ENCODE peak calls at places on chromosomes 11 and 22, in seven cellular contexts. Z, N, I, V, Y, R and Q are unnamed samples.

GRCh38 chr11:10747733-10748132 is 3.3 kb upstream of the CTR9 start:
- DNase-seq in Z (peak), N (no peak), I (no peak), V (peak), Y (no peak), R (no peak), Q (no peak)

GRCh38 chr22:38862375-38863329 is 9.4 kb downstream of the CBX6 start:
- DNase-seq in Z (no peak), N (no peak), I (no peak), V (no peak), Y (peak), R (no peak), Q (no peak)

GRCh38 chr22:41873391-41873790 is 40.5 kb downstream of the SREBF2 start:
- DNase-seq in Z (no peak), N (no peak), I (no peak), V (no peak), Y (no peak), R (no peak), Q (no peak)

GRCh38 chr22:22865311-22866072 is 22.1 kb upstream of the IGLL5 start:
- DNase-seq in Z (no peak), N (no peak), I (no peak), V (no peak), Y (no peak), R (no peak), Q (no peak)

GRCh38 chr22:47111626-47112373 is 349.4 kb downstream of the TBC1D22A start:
- DNase-seq in Z (no peak), N (no peak), I (no peak), V (no peak), Y (peak), R (no peak), Q (no peak)

GRCh38 chr11:61996933-61997332 is 29.5 kb upstream of the FTH1 start:
- DNase-seq in Z (no peak), N (no peak), I (no peak), V (peak), Y (peak), R (no peak), Q (no peak)

GRCh38 chr11:119484741-119485605 is 62.0 kb upstream of the THY1 start:
- DNase-seq in Z (peak), N (no peak), I (no peak), V (peak), Y (peak), R (no peak), Q (no peak)

GRCh38 chr11:9760180-9760550 is 96.3 kb downstream of the SWAP70 start:
- DNase-seq in Z (peak), N (no peak), I (peak), V (no peak), Y (no peak), R (no peak), Q (peak)

GRCh38 chr11:87463486-87464102 is 425.9 kb downstream of the TMEM135 start:
- DNase-seq in Z (peak), N (peak), I (no peak), V (peak), Y (peak), R (no peak), Q (peak)

GRCh38 chr22:44143117-44143495 is 37.6 kb upstream of the PARVG start:
- DNase-seq in Z (no peak), N (no peak), I (no peak), V (no peak), Y (no peak), R (no peak), Q (peak)

GRCh38 chr22:47091241-47091691 is 328.8 kb downstream of the TBC1D22A start:
- DNase-seq in Z (peak), N (no peak), I (no peak), V (no peak), Y (no peak), R (no peak), Q (no peak)

GRCh38 chr11:126354631-126355323 is 709 bp upstream of the ST3GAL4 start:
- DNase-seq in Z (no peak), N (no peak), I (no peak), V (peak), Y (no peak), R (no peak), Q (no peak)

GRCh38 chr11:76783901-76784813 is 1.0 kb downstream of the TSKU start:
- DNase-seq in Z (peak), N (peak), I (peak), V (peak), Y (peak), R (peak), Q (peak)

GRCh38 chr11:75524576-75525432 is 937 bp downstream of the GDPD5 start:
- DNase-seq in Z (peak), N (peak), I (no peak), V (peak), Y (peak), R (no peak), Q (peak)

GRCh38 chr11:66970808-66971442 is 4.2 kb upstream of the C11orf86 start:
- DNase-seq in Z (peak), N (no peak), I (peak), V (peak), Y (no peak), R (no peak), Q (peak)

GRCh38 chr11:20026629-20027545 is 133.4 kb downstream of the DBX1 start:
- DNase-seq in Z (peak), N (no peak), I (no peak), V (peak), Y (peak), R (peak), Q (no peak)

GRCh38 chr11:83157755-83158473 is 983 bp downstream of the PCF11 start:
- DNase-seq in Z (peak), N (peak), I (peak), V (peak), Y (peak), R (no peak), Q (peak)

GRCh38 chr11:34181254-34181653 is 75.8 kb downstream of the NAT10 start:
- DNase-seq in Z (no peak), N (no peak), I (no peak), V (no peak), Y (no peak), R (no peak), Q (no peak)

GRCh38 chr11:125289419-125290088 is 125.0 kb downstream of the PKNOX2 start:
- DNase-seq in Z (peak), N (no peak), I (no peak), V (no peak), Y (no peak), R (no peak), Q (no peak)

GRCh38 chr11:65861533-65862183 is 1.4 kb downstream of the MUS81 start:
- DNase-seq in Z (no peak), N (no peak), I (no peak), V (no peak), Y (peak), R (no peak), Q (no peak)

GRCh38 chr22:50206599-50206998 is 5.8 kb downstream of the SELENOO start:
- DNase-seq in Z (peak), N (no peak), I (peak), V (peak), Y (peak), R (peak), Q (peak)

GRCh38 chr22:38629108-38629507 is 27.1 kb downstream of the FAM227A start:
- DNase-seq in Z (no peak), N (no peak), I (no peak), V (no peak), Y (no peak), R (no peak), Q (no peak)

GRCh38 chr11:134685981-134686380 is 273.9 kb upstream of the B3GAT1 start:
- DNase-seq in Z (no peak), N (no peak), I (no peak), V (peak), Y (no peak), R (no peak), Q (no peak)

GRCh38 chr11:111635706-111636045 is 33.4 kb downstream of the SIK2 start:
- DNase-seq in Z (no peak), N (no peak), I (no peak), V (no peak), Y (no peak), R (no peak), Q (peak)

GRCh38 chr11:99585606-99586005 is 564.9 kb downstream of the CNTN5 start:
- DNase-seq in Z (peak), N (no peak), I (no peak), V (no peak), Y (no peak), R (no peak), Q (no peak)

GRCh38 chr11:108224908-108225786 is 2.3 kb downstream of the ATM start:
- DNase-seq in Z (peak), N (no peak), I (no peak), V (no peak), Y (no peak), R (no peak), Q (no peak)

GRCh38 chr11:134861490-134862107 is 449.6 kb upstream of the B3GAT1 start:
- DNase-seq in Z (peak), N (no peak), I (no peak), V (no peak), Y (no peak), R (no peak), Q (no peak)

GRCh38 chr22:49228431-49229037 is 599.1 kb downstream of the BRD1 start:
- DNase-seq in Z (no peak), N (no peak), I (no peak), V (no peak), Y (peak), R (no peak), Q (no peak)

GRCh38 chr11:102317099-102317767 is at the start of gene BIRC3:
- DNase-seq in Z (peak), N (peak), I (peak), V (peak), Y (peak), R (peak), Q (peak)

GRCh38 chr11:120147950-120148270 is 10.0 kb upstream of the TRIM29 start:
- DNase-seq in Z (no peak), N (no peak), I (no peak), V (no peak), Y (no peak), R (no peak), Q (no peak)

GRCh38 chr11:414333-414857 is 404 bp downstream of the SIGIRR start:
- DNase-seq in Z (no peak), N (no peak), I (no peak), V (no peak), Y (no peak), R (no peak), Q (no peak)

GRCh38 chr11:27209562-27210005 is 153.4 kb downstream of the CCDC34 start:
- DNase-seq in Z (peak), N (no peak), I (peak), V (peak), Y (no peak), R (no peak), Q (peak)

GRCh38 chr11:106156290-106156937 is 79.0 kb downstream of the AASDHPPT start:
- DNase-seq in Z (peak), N (peak), I (peak), V (peak), Y (no peak), R (no peak), Q (peak)

GRCh38 chr11:130216221-130216550 is 56.6 kb downstream of the ST14 start:
- DNase-seq in Z (no peak), N (no peak), I (no peak), V (no peak), Y (no peak), R (no peak), Q (no peak)

GRCh38 chr11:46948378-46949131 is 12.0 kb downstream of the CSTPP1 start:
- DNase-seq in Z (no peak), N (no peak), I (peak), V (no peak), Y (no peak), R (no peak), Q (peak)

GRCh38 chr22:32649515-32650200 is 151.8 kb upstream of the TIMP3 start:
- DNase-seq in Z (no peak), N (no peak), I (peak), V (no peak), Y (no peak), R (no peak), Q (peak)

GRCh38 chr11:26027887-26028286 is 304.0 kb upstream of the ANO3 start:
- DNase-seq in Z (no peak), N (no peak), I (peak), V (no peak), Y (no peak), R (no peak), Q (no peak)

GRCh38 chr11:20002312-20003216 is 157.7 kb downstream of the DBX1 start:
- DNase-seq in Z (no peak), N (no peak), I (no peak), V (no peak), Y (no peak), R (no peak), Q (no peak)

GRCh38 chr22:47231759-47232158 is 469.3 kb downstream of the TBC1D22A start:
- DNase-seq in Z (no peak), N (no peak), I (no peak), V (no peak), Y (no peak), R (no peak), Q (no peak)

GRCh38 chr11:44979536-44980399 is 29.1 kb upstream of the TP53I11 start:
- DNase-seq in Z (peak), N (no peak), I (no peak), V (peak), Y (peak), R (no peak), Q (no peak)
- H3K23ac ChIP-seq in Z (no peak), N (no peak), I (no peak), V (peak), Y (no peak), R (no peak), Q (no peak)

DNA sequence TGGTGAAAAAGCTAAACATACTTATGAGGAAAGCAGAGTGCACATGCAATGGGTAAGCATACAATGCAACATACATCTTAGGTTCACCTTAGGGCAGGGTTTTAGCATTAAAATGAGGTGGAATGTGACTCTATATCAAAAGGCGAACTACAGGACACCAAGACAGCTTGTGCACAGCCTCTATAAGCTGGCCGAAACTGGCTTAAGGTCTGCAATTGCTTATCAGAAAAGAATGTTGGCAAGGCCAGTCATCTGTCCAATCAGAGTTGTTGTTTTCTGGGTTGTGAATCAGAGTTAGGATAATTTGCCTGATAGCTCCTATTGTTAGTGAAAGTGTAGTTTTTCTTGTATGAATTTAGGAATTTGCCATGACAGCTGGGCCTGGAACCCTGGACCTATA is 76.5 kb downstream of the LRRC4C start:
- DNase-seq in Z (no peak), N (no peak), I (no peak), V (peak), Y (no peak), R (no peak), Q (no peak)
- H3K23ac ChIP-seq in Z (no peak), N (no peak), I (no peak), V (no peak), Y (no peak), R (no peak), Q (no peak)

DNA sequence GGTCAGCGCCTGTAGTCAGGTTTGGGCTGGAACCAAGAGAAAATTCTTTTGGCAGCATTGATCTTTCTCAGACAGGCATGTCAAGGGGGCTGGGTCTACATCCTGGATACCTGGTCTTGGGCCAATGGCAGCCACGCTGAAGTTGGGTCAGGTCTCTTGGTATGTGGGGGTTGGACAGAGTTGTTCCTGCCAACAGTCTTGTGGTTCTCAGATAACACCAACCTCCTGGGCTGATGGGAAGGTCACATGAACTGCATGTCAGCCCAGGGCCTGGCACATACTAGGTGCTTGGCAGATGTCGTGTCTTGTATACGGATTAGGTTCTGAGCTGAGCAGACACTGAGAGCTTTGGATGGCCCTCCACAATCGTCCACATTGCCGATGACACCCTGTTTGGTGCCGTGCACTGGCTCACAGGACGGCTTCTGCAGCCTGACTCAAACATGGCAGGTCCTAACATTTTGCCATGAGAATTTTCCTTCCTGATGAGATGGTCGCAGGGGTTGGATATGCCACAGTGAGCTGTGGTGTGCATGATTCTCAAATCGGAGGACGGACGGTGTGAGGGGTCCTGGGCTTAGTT is 42.0 kb downstream of the FBLN1 start:
- DNase-seq in Z (no peak), N (no peak), I (no peak), V (no peak), Y (no peak), R (no peak), Q (peak)
- H3K23ac ChIP-seq in Z (no peak), N (no peak), I (no peak), V (no peak), Y (no peak), R (no peak), Q (no peak)

DNA sequence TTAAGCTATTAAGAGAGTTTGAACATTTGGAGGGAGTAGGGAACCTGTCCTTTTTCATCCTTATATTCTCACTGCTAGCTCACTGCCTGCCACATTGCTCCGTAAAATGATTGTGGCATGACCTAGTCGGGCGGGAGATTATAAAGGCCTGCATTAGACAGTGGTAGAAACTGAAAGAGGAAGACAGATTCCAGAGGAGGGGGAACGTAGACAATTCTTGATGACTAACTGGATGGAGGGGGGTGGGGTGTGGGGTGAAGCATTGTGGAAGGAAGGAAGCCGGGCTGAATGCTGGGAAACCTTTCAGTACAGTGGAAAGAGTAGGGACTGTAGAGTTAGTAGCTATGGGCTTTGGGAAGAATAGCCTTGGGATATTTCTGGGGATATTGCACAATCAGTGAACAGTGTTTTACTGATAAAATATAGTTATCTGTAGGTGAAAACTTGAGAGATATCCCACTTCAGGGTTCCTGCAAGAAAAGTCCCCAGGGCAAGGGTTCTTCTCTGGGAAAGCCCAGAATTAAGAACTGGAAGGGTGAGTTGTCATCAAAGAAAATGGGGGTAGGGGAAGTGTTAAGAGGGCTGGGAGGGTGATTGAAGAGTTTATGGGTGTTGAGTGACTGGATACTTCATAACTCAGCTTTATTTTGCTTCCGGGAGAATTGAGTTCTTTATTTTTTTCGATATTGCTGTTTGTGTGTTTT is 2.1 kb downstream of the MED15 start:
- DNase-seq in Z (peak), N (no peak), I (peak), V (peak), Y (no peak), R (no peak), Q (peak)
- H3K23ac ChIP-seq in Z (no peak), N (no peak), I (no peak), V (no peak), Y (no peak), R (no peak), Q (peak)

GRCh38 chr11:45477588-45477987 is 187.8 kb downstream of the CHST1 start:
- DNase-seq in Z (no peak), N (no peak), I (no peak), V (no peak), Y (no peak), R (no peak), Q (no peak)
- H3K23ac ChIP-seq in Z (no peak), N (no peak), I (no peak), V (no peak), Y (no peak), R (no peak), Q (no peak)

GRCh38 chr22:20238567-20239062 is 29.5 kb downstream of the RTN4R start:
- DNase-seq in Z (peak), N (peak), I (peak), V (peak), Y (peak), R (peak), Q (no peak)
- H3K23ac ChIP-seq in Z (no peak), N (peak), I (no peak), V (no peak), Y (no peak), R (no peak), Q (no peak)